ENCODE peak calls at places on chromosome 19, in seven cellular contexts. One of them, this sample, is unnamed.

GRCh38 chr19:45121827-45122345 is 28.9 kb downstream of the PPP1R37 start:
- DNase-seq in H1: no peak
- DNase-seq in H9: no peak
- DNase-seq in IMR-90: no peak
- DNase-seq in mesenchymal stem cell: no peak
- DNase-seq in neuronal stem cell: no peak
- DNase-seq in mesendoderm: no peak
- DNase-seq in this sample: peak

GRCh38 chr19:3249408-3249807 is 24.9 kb downstream of the CELF5 start:
- DNase-seq in H9: peak
- DNase-seq in neuronal stem cell: no peak
- DNase-seq in mesendoderm: peak
- DNase-seq in mesenchymal stem cell: no peak
- DNase-seq in H1: no peak
- DNase-seq in IMR-90: no peak
- DNase-seq in this sample: no peak

GRCh38 chr19:5547881-5548280 is 19.9 kb downstream of the TINCR start:
- DNase-seq in mesenchymal stem cell: peak
- DNase-seq in neuronal stem cell: no peak
- DNase-seq in mesendoderm: peak
- DNase-seq in H9: peak
- DNase-seq in H1: no peak
- DNase-seq in IMR-90: peak
- DNase-seq in this sample: peak

GRCh38 chr19:55406869-55407624 is 541 bp downstream of the UBE2S start:
- DNase-seq in neuronal stem cell: no peak
- DNase-seq in H9: no peak
- DNase-seq in mesenchymal stem cell: peak
- DNase-seq in IMR-90: no peak
- DNase-seq in mesendoderm: no peak
- DNase-seq in H1: no peak
- DNase-seq in this sample: peak

GRCh38 chr19:2359992-2360875 is at the start of gene TMPRSS9:
- DNase-seq in mesenchymal stem cell: no peak
- DNase-seq in H9: no peak
- DNase-seq in H1: no peak
- DNase-seq in IMR-90: no peak
- DNase-seq in mesendoderm: no peak
- DNase-seq in neuronal stem cell: no peak
- DNase-seq in this sample: no peak

GRCh38 chr19:39908803-39909202 is 25.6 kb downstream of the FCGBP start:
- DNase-seq in IMR-90: no peak
- DNase-seq in mesenchymal stem cell: no peak
- DNase-seq in mesendoderm: no peak
- DNase-seq in H9: no peak
- DNase-seq in neuronal stem cell: no peak
- DNase-seq in H1: no peak
- DNase-seq in this sample: no peak

GRCh38 chr19:11106477-11106876 is 17.2 kb downstream of the LDLR start:
- DNase-seq in H1: no peak
- DNase-seq in mesendoderm: no peak
- DNase-seq in IMR-90: no peak
- DNase-seq in neuronal stem cell: no peak
- DNase-seq in mesenchymal stem cell: peak
- DNase-seq in H9: no peak
- DNase-seq in this sample: no peak

GRCh38 chr19:13888281-13888680 is 11.3 kb downstream of the NANOS3 start:
- DNase-seq in H9: no peak
- DNase-seq in mesendoderm: no peak
- DNase-seq in mesenchymal stem cell: no peak
- DNase-seq in H1: no peak
- DNase-seq in IMR-90: no peak
- DNase-seq in neuronal stem cell: no peak
- DNase-seq in this sample: no peak

GRCh38 chr19:36041831-36042230 is 9.2 kb upstream of the CLIP3 start:
- DNase-seq in H9: no peak
- DNase-seq in neuronal stem cell: no peak
- DNase-seq in H1: no peak
- DNase-seq in IMR-90: peak
- DNase-seq in mesenchymal stem cell: peak
- DNase-seq in mesendoderm: peak
- DNase-seq in this sample: peak

GRCh38 chr19:2469102-2469914 is 6.6 kb upstream of the GADD45B start:
- DNase-seq in H9: peak
- DNase-seq in IMR-90: peak
- DNase-seq in neuronal stem cell: no peak
- DNase-seq in mesenchymal stem cell: peak
- DNase-seq in H1: no peak
- DNase-seq in mesendoderm: peak
- DNase-seq in this sample: peak

GRCh38 chr19:36436531-36436930 is 18.1 kb upstream of the ZFP82 start:
- DNase-seq in IMR-90: no peak
- DNase-seq in mesendoderm: peak
- DNase-seq in mesenchymal stem cell: no peak
- DNase-seq in neuronal stem cell: no peak
- DNase-seq in H1: no peak
- DNase-seq in H9: no peak
- DNase-seq in this sample: peak

GRCh38 chr19:571127-571974 is 1.0 kb upstream of the BSG start:
- DNase-seq in H1: no peak
- DNase-seq in mesenchymal stem cell: peak
- DNase-seq in mesendoderm: peak
- DNase-seq in H9: peak
- DNase-seq in neuronal stem cell: peak
- DNase-seq in IMR-90: peak
- DNase-seq in this sample: peak

GRCh38 chr19:58409010-58409790 is 751 bp downstream of the ZNF584 start:
- DNase-seq in mesendoderm: no peak
- DNase-seq in IMR-90: peak
- DNase-seq in neuronal stem cell: no peak
- DNase-seq in mesenchymal stem cell: peak
- DNase-seq in H1: no peak
- DNase-seq in H9: peak
- DNase-seq in this sample: peak

GRCh38 chr19:3176715-3177501 is 1.7 kb upstream of the S1PR4 start:
- DNase-seq in IMR-90: peak
- DNase-seq in H1: no peak
- DNase-seq in mesendoderm: peak
- DNase-seq in H9: peak
- DNase-seq in mesenchymal stem cell: peak
- DNase-seq in neuronal stem cell: no peak
- DNase-seq in this sample: peak

GRCh38 chr19:54451331-54451871 is 2.4 kb downstream of the LENG8 start:
- DNase-seq in mesenchymal stem cell: peak
- DNase-seq in IMR-90: no peak
- DNase-seq in mesendoderm: no peak
- DNase-seq in neuronal stem cell: no peak
- DNase-seq in H1: no peak
- DNase-seq in H9: no peak
- DNase-seq in this sample: no peak

GRCh38 chr19:29770653-29771052 is 41.1 kb upstream of the CCNE1 start:
- DNase-seq in H9: no peak
- DNase-seq in IMR-90: no peak
- DNase-seq in mesendoderm: no peak
- DNase-seq in neuronal stem cell: no peak
- DNase-seq in mesenchymal stem cell: no peak
- DNase-seq in H1: no peak
- DNase-seq in this sample: no peak

GRCh38 chr19:950352-951066 is 24.7 kb downstream of the ARID3A start:
- DNase-seq in mesendoderm: no peak
- DNase-seq in mesenchymal stem cell: no peak
- DNase-seq in H9: no peak
- DNase-seq in IMR-90: no peak
- DNase-seq in neuronal stem cell: no peak
- DNase-seq in H1: no peak
- DNase-seq in this sample: no peak

GRCh38 chr19:5403968-5404640 is 51.1 kb upstream of the ZNRF4 start:
- DNase-seq in mesendoderm: peak
- DNase-seq in H9: peak
- DNase-seq in neuronal stem cell: peak
- DNase-seq in H1: peak
- DNase-seq in mesenchymal stem cell: peak
- DNase-seq in IMR-90: peak
- DNase-seq in this sample: peak

GRCh38 chr19:43624933-43625332 is 5.5 kb upstream of the ZNF428 start:
- DNase-seq in H9: peak
- DNase-seq in mesenchymal stem cell: peak
- DNase-seq in H1: no peak
- DNase-seq in neuronal stem cell: no peak
- DNase-seq in mesendoderm: peak
- DNase-seq in IMR-90: peak
- DNase-seq in this sample: peak

GRCh38 chr19:11204943-11205349 is 7.6 kb upstream of the KANK2 start:
- DNase-seq in mesenchymal stem cell: no peak
- DNase-seq in H1: no peak
- DNase-seq in mesendoderm: no peak
- DNase-seq in neuronal stem cell: no peak
- DNase-seq in H9: no peak
- DNase-seq in IMR-90: no peak
- DNase-seq in this sample: no peak

GRCh38 chr19:58325623-58326022 is 1.2 kb upstream of the ZSCAN22 start:
- DNase-seq in mesendoderm: no peak
- DNase-seq in mesenchymal stem cell: peak
- DNase-seq in H1: no peak
- DNase-seq in neuronal stem cell: no peak
- DNase-seq in IMR-90: peak
- DNase-seq in H9: no peak
- DNase-seq in this sample: no peak

GRCh38 chr19:3084943-3085342 is 9.2 kb upstream of the GNA11 start:
- DNase-seq in neuronal stem cell: no peak
- DNase-seq in mesenchymal stem cell: no peak
- DNase-seq in mesendoderm: no peak
- DNase-seq in H9: no peak
- DNase-seq in IMR-90: no peak
- DNase-seq in H1: no peak
- DNase-seq in this sample: no peak

GRCh38 chr19:16497042-16497441 is 848 bp downstream of the C19orf44 start:
- DNase-seq in IMR-90: no peak
- DNase-seq in mesendoderm: no peak
- DNase-seq in H9: no peak
- DNase-seq in mesenchymal stem cell: peak
- DNase-seq in neuronal stem cell: no peak
- DNase-seq in H1: no peak
- DNase-seq in this sample: no peak

DNA sequence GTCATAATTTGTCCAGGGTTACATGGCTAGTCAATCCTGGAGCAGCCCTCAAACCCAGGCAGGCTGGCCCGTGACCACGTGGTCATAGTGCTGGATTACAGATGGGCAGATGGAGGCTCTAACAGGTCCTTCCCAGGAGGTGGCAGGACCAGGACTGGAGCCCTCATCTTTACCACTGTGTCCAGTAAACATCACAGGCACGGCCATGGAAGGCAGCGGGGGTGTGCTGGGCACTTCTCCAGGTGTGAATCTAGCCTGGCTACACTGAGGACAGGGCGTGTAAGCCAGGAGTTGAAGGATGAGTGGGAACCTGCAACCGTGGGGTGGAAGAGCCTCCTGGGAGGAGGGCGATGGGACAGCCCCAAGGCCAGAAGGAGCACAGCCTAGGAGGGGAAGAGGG is 6.1 kb downstream of the CIC start:
- DNase-seq in H9: no peak
- DNase-seq in mesendoderm: no peak
- DNase-seq in mesenchymal stem cell: no peak
- DNase-seq in H1: no peak
- DNase-seq in IMR-90: no peak
- DNase-seq in neuronal stem cell: no peak
- DNase-seq in this sample: no peak
- H3K4ac ChIP-seq in H9: no peak
- H3K4ac ChIP-seq in mesendoderm: no peak
- H3K4ac ChIP-seq in mesenchymal stem cell: no peak
- H3K4ac ChIP-seq in H1: no peak
- H3K4ac ChIP-seq in IMR-90: no peak
- H3K4ac ChIP-seq in neuronal stem cell: no peak
- H3K4ac ChIP-seq in this sample: no peak

GRCh38 chr19:33801411-33801810 is 4.7 kb downstream of the KCTD15 start:
- DNase-seq in neuronal stem cell: no peak
- DNase-seq in H9: no peak
- DNase-seq in mesenchymal stem cell: no peak
- DNase-seq in H1: no peak
- DNase-seq in IMR-90: no peak
- DNase-seq in mesendoderm: no peak
- DNase-seq in this sample: no peak
- H3K4ac ChIP-seq in neuronal stem cell: no peak
- H3K4ac ChIP-seq in H9: no peak
- H3K4ac ChIP-seq in mesenchymal stem cell: no peak
- H3K4ac ChIP-seq in H1: no peak
- H3K4ac ChIP-seq in IMR-90: no peak
- H3K4ac ChIP-seq in mesendoderm: no peak
- H3K4ac ChIP-seq in this sample: no peak

DNA sequence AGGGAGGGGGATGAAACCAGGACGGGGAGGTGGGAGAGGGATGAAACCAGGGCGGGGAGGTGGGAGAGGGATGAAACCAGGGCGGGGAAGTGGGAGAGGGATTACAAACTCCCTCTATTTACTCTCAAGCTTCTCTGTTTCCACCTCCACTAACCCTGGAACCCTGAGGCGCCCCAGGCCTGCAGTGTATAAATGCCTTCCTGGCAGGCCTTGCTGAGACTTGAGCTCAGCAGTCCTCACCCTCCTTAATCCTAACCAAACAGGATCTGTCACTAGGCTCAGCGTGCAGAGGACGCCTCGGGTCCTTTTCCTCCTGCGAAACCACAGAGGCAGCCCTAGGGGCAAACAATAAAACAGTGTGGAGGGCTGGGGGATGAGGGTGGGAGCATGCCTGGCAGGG is 32.1 kb upstream of the OR1M1 start:
- DNase-seq in mesendoderm: peak
- DNase-seq in mesenchymal stem cell: no peak
- DNase-seq in IMR-90: no peak
- DNase-seq in neuronal stem cell: peak
- DNase-seq in H1: no peak
- DNase-seq in H9: peak
- DNase-seq in this sample: peak
- H3K4ac ChIP-seq in mesendoderm: peak
- H3K4ac ChIP-seq in mesenchymal stem cell: no peak
- H3K4ac ChIP-seq in IMR-90: no peak
- H3K4ac ChIP-seq in neuronal stem cell: no peak
- H3K4ac ChIP-seq in H1: no peak
- H3K4ac ChIP-seq in H9: peak
- H3K4ac ChIP-seq in this sample: no peak

GRCh38 chr19:49141352-49141751 is 13.8 kb downstream of the HRC start:
- DNase-seq in IMR-90: no peak
- DNase-seq in H9: no peak
- DNase-seq in mesenchymal stem cell: no peak
- DNase-seq in neuronal stem cell: no peak
- DNase-seq in mesendoderm: no peak
- DNase-seq in H1: no peak
- DNase-seq in this sample: no peak

GRCh38 chr19:49136771-49137171 is 17.4 kb downstream of the PPFIA3 start:
- DNase-seq in H1: no peak
- DNase-seq in neuronal stem cell: no peak
- DNase-seq in H9: no peak
- DNase-seq in mesendoderm: no peak
- DNase-seq in IMR-90: peak
- DNase-seq in mesenchymal stem cell: peak
- DNase-seq in this sample: peak

GRCh38 chr19:49142866-49143335 is 12.3 kb downstream of the HRC start:
- DNase-seq in mesendoderm: peak
- DNase-seq in IMR-90: peak
- DNase-seq in H9: peak
- DNase-seq in mesenchymal stem cell: peak
- DNase-seq in neuronal stem cell: peak
- DNase-seq in H1: no peak
- DNase-seq in this sample: peak

GRCh38 chr19:49145485-49146407 is 9.4 kb downstream of the HRC start:
- DNase-seq in H9: peak
- DNase-seq in mesendoderm: peak
- DNase-seq in H1: no peak
- DNase-seq in IMR-90: peak
- DNase-seq in neuronal stem cell: peak
- DNase-seq in mesenchymal stem cell: peak
- DNase-seq in this sample: peak

GRCh38 chr19:49140951-49141350 is 14.2 kb downstream of the HRC start:
- DNase-seq in H9: no peak
- DNase-seq in mesenchymal stem cell: no peak
- DNase-seq in neuronal stem cell: no peak
- DNase-seq in IMR-90: no peak
- DNase-seq in H1: no peak
- DNase-seq in mesendoderm: no peak
- DNase-seq in this sample: no peak
- H3K4ac ChIP-seq in H9: no peak
- H3K4ac ChIP-seq in mesenchymal stem cell: no peak
- H3K4ac ChIP-seq in neuronal stem cell: no peak
- H3K4ac ChIP-seq in IMR-90: no peak
- H3K4ac ChIP-seq in H1: no peak
- H3K4ac ChIP-seq in mesendoderm: no peak
- H3K4ac ChIP-seq in this sample: no peak